ENCODE peak calls at places on chromosomes 7 and 10, in four cellular contexts. Q is IMR-90; I is activated CD4-positive, alpha-beta T cell treated with anti-CD3 and anti-CD28 coated beads for 4 hours; R is HL-60. Z is an unnamed sample.

GRCh38 chr10:87603196-87603595 is 56.5 kb upstream of the PAPSS2 start:
- DNase-seq in Q (no peak), I (no peak), R (no peak), Z (no peak)

GRCh38 chr10:112526906-112527305 is 79.9 kb downstream of the VTI1A start:
- DNase-seq in Q (no peak), I (no peak), R (no peak), Z (no peak)

GRCh38 chr10:92573798-92574544 is at the start of gene IDE:
- DNase-seq in Q (peak), I (peak), R (peak), Z (peak)

GRCh38 chr10:72367301-72367970 is 12.7 kb upstream of the DNAJB12 start:
- DNase-seq in Q (peak), I (no peak), R (no peak), Z (no peak)

GRCh38 chr10:75111906-75112703 is 649 bp downstream of the SAMD8 start:
- DNase-seq in Q (peak), I (peak), R (peak), Z (peak)

GRCh38 chr10:4296165-4296564 is 511.2 kb upstream of the KLF6 start:
- DNase-seq in Q (no peak), I (no peak), R (no peak), Z (no peak)

GRCh38 chr10:77156406-77156879 is 481.2 kb downstream of the KCNMA1 start:
- DNase-seq in Q (peak), I (no peak), R (no peak), Z (no peak)

GRCh38 chr10:125868372-125868975 is 12.6 kb downstream of the DHX32 start:
- DNase-seq in Q (peak), I (no peak), R (peak), Z (no peak)

GRCh38 chr7:118311121-118311803 is 86.8 kb downstream of the ANKRD7 start:
- DNase-seq in Q (no peak), I (no peak), R (peak), Z (no peak)

GRCh38 chr10:104589871-104590270 is 51.2 kb upstream of the SORCS3 start:
- DNase-seq in Q (peak), I (no peak), R (no peak), Z (no peak)

GRCh38 chr10:34028936-34029335 is 694.5 kb upstream of the NRP1 start:
- DNase-seq in Q (no peak), I (no peak), R (no peak), Z (no peak)

GRCh38 chr7:155752756-155753445 is 59.4 kb downstream of the SHH start:
- DNase-seq in Q (no peak), I (no peak), R (no peak), Z (no peak)

GRCh38 chr7:16970732-16971495 is 89.1 kb upstream of the AGR3 start:
- DNase-seq in Q (no peak), I (no peak), R (no peak), Z (no peak)

GRCh38 chr7:47636111-47636692 is 54.3 kb upstream of the TNS3 start:
- DNase-seq in Q (no peak), I (no peak), R (no peak), Z (no peak)

GRCh38 chr7:264541-265191 is 25.3 kb upstream of the FOXL3 start:
- DNase-seq in Q (no peak), I (no peak), R (no peak), Z (no peak)

GRCh38 chr7:43869018-43869897 is at the start of gene MRPS24:
- DNase-seq in Q (peak), I (peak), R (peak), Z (peak)

GRCh38 chr10:78319371-78319770 is 285.7 kb downstream of the RPS24 start:
- DNase-seq in Q (no peak), I (no peak), R (no peak), Z (no peak)

GRCh38 chr10:131272897-131273451 is 38.5 kb downstream of the TCERG1L start:
- DNase-seq in Q (no peak), I (no peak), R (no peak), Z (no peak)

GRCh38 chr7:130272456-130273080 is 5.9 kb downstream of the CPA2 start:
- DNase-seq in Q (no peak), I (no peak), R (no peak), Z (no peak)

GRCh38 chr7:70630647-70631457 is 501.1 kb upstream of the GALNT17 start:
- DNase-seq in Q (peak), I (no peak), R (no peak), Z (no peak)

GRCh38 chr10:36188054-36188453 is 546.0 kb upstream of the FZD8 start:
- DNase-seq in Q (no peak), I (no peak), R (no peak), Z (no peak)

GRCh38 chr10:26486985-26487850 is 49.1 kb downstream of the APBB1IP start:
- DNase-seq in Q (peak), I (peak), R (no peak), Z (no peak)

GRCh38 chr10:86756511-86757109 is at the start of gene BMPR1A:
- DNase-seq in Q (peak), I (no peak), R (no peak), Z (no peak)

Z was measured in CMK.